ENCODE peak calls at places on chromosome 1, in six cellular contexts. O is NCI-H1417, W is H54, L is cerebellar nuclear complex, Y is tibial nerve, J is occipital lobe. N is an unnamed sample.

GRCh38 chr1:177172866-177173265 is 2.1 kb downstream of the BRINP2 start:
- DNase-seq in O (no peak), W (no peak), L (no peak), Y (no peak), J (no peak), N (no peak)

GRCh38 chr1:198212126-198212525 is 55.3 kb downstream of the NEK7 start:
- DNase-seq in O (no peak), W (no peak), L (no peak), Y (no peak), J (no peak), N (no peak)

GRCh38 chr1:2446394-2446793 is 29.7 kb upstream of the PLCH2 start:
- DNase-seq in O (peak; percentile 3), W (no peak), L (peak; percentile 36), Y (no peak), J (peak; percentile 56), N (no peak)

GRCh38 chr1:225880210-225880584 is 2.0 kb downstream of the TMEM63A start:
- DNase-seq in O (peak; percentile 42), W (no peak), L (no peak), Y (no peak), J (peak; percentile 41), N (no peak)

GRCh38 chr1:115299266-115299665 is 38.8 kb downstream of the NGF start:
- DNase-seq in O (peak; percentile 17), W (no peak), L (no peak), Y (no peak), J (no peak), N (no peak)

GRCh38 chr1:234372011-234372757 is 1.1 kb upstream of the COA6 start:
- DNase-seq in O (peak; percentile 53), W (no peak), L (no peak), Y (no peak), J (no peak), N (no peak)

GRCh38 chr1:185314416-185314815 is 2.6 kb downstream of the IVNS1ABP start:
- DNase-seq in O (no peak), W (no peak), L (no peak), Y (no peak), J (no peak), N (no peak)

GRCh38 chr1:25896266-25896665 is 10.0 kb downstream of the STMN1 start:
- DNase-seq in O (peak; percentile 46), W (no peak), L (no peak), Y (no peak), J (no peak), N (no peak)

GRCh38 chr1:91557039-91557690 is 56.5 kb downstream of the CDC7 start:
- DNase-seq in O (no peak), W (no peak), L (no peak), Y (no peak), J (no peak), N (no peak)

GRCh38 chr1:5597171-5597864 is 394.9 kb downstream of the NPHP4 start:
- DNase-seq in O (no peak), W (no peak), L (no peak), Y (no peak), J (no peak), N (no peak)

GRCh38 chr1:179808503-179808902 is 65.4 kb downstream of the FAM163A start:
- DNase-seq in O (no peak), W (no peak), L (no peak), Y (no peak), J (no peak), N (no peak)

GRCh38 chr1:186722711-186723309 is 42.6 kb upstream of the PTGS2 start:
- DNase-seq in O (peak; percentile 50), W (no peak), L (no peak), Y (no peak), J (no peak), N (peak; percentile 61)

GRCh38 chr1:30478288-30478687 is 245.1 kb downstream of the MATN1 start:
- DNase-seq in O (no peak), W (no peak), L (no peak), Y (no peak), J (no peak), N (no peak)

GRCh38 chr1:156106624-156107488 is 7.7 kb upstream of the LMNA start:
- DNase-seq in O (peak; percentile 67), W (no peak), L (no peak), Y (no peak), J (no peak), N (no peak)

GRCh38 chr1:157700711-157701110 is at the start of gene FCRL3:
- DNase-seq in O (no peak), W (no peak), L (no peak), Y (no peak), J (no peak), N (no peak)

GRCh38 chr1:212557739-212558664 is 50.6 kb upstream of the ATF3 start:
- DNase-seq in O (no peak), W (no peak), L (no peak), Y (peak; percentile 38), J (no peak), N (peak; percentile 40)

GRCh38 chr1:180415985-180416633 is 86.3 kb downstream of the ACBD6 start:
- DNase-seq in O (peak; percentile 60), W (peak; percentile 12), L (no peak), Y (no peak), J (no peak), N (peak; percentile 40)

GRCh38 chr1:240310226-240310925 is 218.7 kb downstream of the FMN2 start:
- DNase-seq in O (no peak), W (no peak), L (no peak), Y (no peak), J (no peak), N (no peak)

GRCh38 chr1:170520601-170521000 is 11.4 kb upstream of the GORAB start:
- DNase-seq in O (no peak), W (no peak), L (no peak), Y (no peak), J (no peak), N (no peak)